ENCODE peak calls at places on chromosomes 7 and 10, in four cellular contexts. One of them, this sample, is unnamed.
A peak's percentile ranks its signal among the peaks of the same experiment; 100 is the strongest.

GRCh38 chr10:80493482-80494021 is 39.4 kb downstream of the TSPAN14 start:
- DNase-seq in GM10248: no peak
- DNase-seq in B cell: no peak
- DNase-seq in sigmoid colon: no peak
- DNase-seq in this sample: no peak

GRCh38 chr7:115747174-115747573 is 283.4 kb downstream of the TFEC start:
- DNase-seq in GM10248: no peak
- DNase-seq in B cell: no peak
- DNase-seq in sigmoid colon: no peak
- DNase-seq in this sample: no peak

GRCh38 chr7:104133238-104133637 is 74.6 kb downstream of the ORC5 start:
- DNase-seq in GM10248: no peak
- DNase-seq in B cell: no peak
- DNase-seq in sigmoid colon: no peak
- DNase-seq in this sample: no peak

GRCh38 chr7:142440219-142441073 is 182.6 kb upstream of the PRSS58 start:
- DNase-seq in GM10248: no peak
- DNase-seq in B cell: no peak
- DNase-seq in sigmoid colon: no peak
- DNase-seq in this sample: no peak

GRCh38 chr7:71005109-71005508 is 126.8 kb upstream of the GALNT17 start:
- DNase-seq in GM10248: no peak
- DNase-seq in B cell: no peak
- DNase-seq in sigmoid colon: no peak
- DNase-seq in this sample: no peak

GRCh38 chr10:131011936-131012640 is 299.4 kb downstream of the TCERG1L start:
- DNase-seq in GM10248: no peak
- DNase-seq in B cell: no peak
- DNase-seq in sigmoid colon: no peak
- DNase-seq in this sample: no peak

GRCh38 chr7:148623586-148624282 is 33.2 kb downstream of the C7orf33 start:
- DNase-seq in GM10248: no peak
- DNase-seq in B cell: no peak
- DNase-seq in sigmoid colon: no peak
- DNase-seq in this sample: no peak

GRCh38 chr7:157292770-157293412 is 43.9 kb upstream of the DNAJB6 start:
- DNase-seq in GM10248: no peak
- DNase-seq in B cell: no peak
- DNase-seq in sigmoid colon: no peak
- DNase-seq in this sample: no peak

GRCh38 chr10:103651783-103652476 is 158.4 kb downstream of the NEURL1 start:
- DNase-seq in GM10248: no peak
- DNase-seq in B cell: no peak
- DNase-seq in sigmoid colon: no peak
- DNase-seq in this sample: no peak

GRCh38 chr7:75649462-75649861 is 89.3 kb downstream of the HIP1 start:
- DNase-seq in GM10248: no peak
- DNase-seq in B cell: no peak
- DNase-seq in sigmoid colon: no peak
- DNase-seq in this sample: no peak

GRCh38 chr10:46515402-46516192 is 40.9 kb downstream of the GPRIN2 start:
- DNase-seq in GM10248: no peak
- DNase-seq in B cell: no peak
- DNase-seq in sigmoid colon: no peak
- DNase-seq in this sample: no peak

GRCh38 chr7:44461387-44461786 is 29.1 kb downstream of the NUDCD3 start:
- DNase-seq in GM10248: no peak
- DNase-seq in B cell: no peak
- DNase-seq in sigmoid colon: no peak
- DNase-seq in this sample: no peak

GRCh38 chr7:77991656-77992055 is 193.1 kb downstream of the PHTF2 start:
- DNase-seq in GM10248: no peak
- DNase-seq in B cell: no peak
- DNase-seq in sigmoid colon: no peak
- DNase-seq in this sample: no peak

GRCh38 chr7:117259626-117260025 is 63.2 kb downstream of the WNT2 start:
- DNase-seq in GM10248: no peak
- DNase-seq in B cell: no peak
- DNase-seq in sigmoid colon: no peak
- DNase-seq in this sample: no peak

GRCh38 chr7:8724080-8724718 is 290.8 kb downstream of the NXPH1 start:
- DNase-seq in GM10248: peak; percentile 54
- DNase-seq in B cell: no peak
- DNase-seq in sigmoid colon: no peak
- DNase-seq in this sample: peak; percentile 67

GRCh38 chr10:44464503-44464902 is 79.6 kb upstream of the CXCL12 start:
- DNase-seq in GM10248: no peak
- DNase-seq in B cell: no peak
- DNase-seq in sigmoid colon: no peak
- DNase-seq in this sample: no peak

GRCh38 chr10:44323838-44324237 is 61.1 kb downstream of the CXCL12 start:
- DNase-seq in GM10248: no peak
- DNase-seq in B cell: no peak
- DNase-seq in sigmoid colon: no peak
- DNase-seq in this sample: no peak

GRCh38 chr10:122419890-122420623 is 34.4 kb upstream of the ARMS2 start:
- DNase-seq in GM10248: no peak
- DNase-seq in B cell: no peak
- DNase-seq in sigmoid colon: peak; percentile 63
- DNase-seq in this sample: no peak

GRCh38 chr7:148265896-148266295 is 324.7 kb upstream of the C7orf33 start:
- DNase-seq in GM10248: no peak
- DNase-seq in B cell: no peak
- DNase-seq in sigmoid colon: no peak
- DNase-seq in this sample: no peak

GRCh38 chr10:113493943-113494342 is 58.9 kb upstream of the HABP2 start:
- DNase-seq in GM10248: no peak
- DNase-seq in B cell: no peak
- DNase-seq in sigmoid colon: no peak
- DNase-seq in this sample: no peak

GRCh38 chr10:24718031-24718855 is 5.4 kb downstream of the ARHGAP21 start:
- DNase-seq in GM10248: no peak
- DNase-seq in B cell: no peak
- DNase-seq in sigmoid colon: no peak
- DNase-seq in this sample: no peak

GRCh38 chr7:112749775-112750174 is 40.4 kb downstream of the TMEM168 start:
- DNase-seq in GM10248: no peak
- DNase-seq in B cell: no peak
- DNase-seq in sigmoid colon: no peak
- DNase-seq in this sample: no peak

GRCh38 chr10:24262929-24263653 is 54.2 kb downstream of the KIAA1217 start:
- DNase-seq in GM10248: no peak
- DNase-seq in B cell: no peak
- DNase-seq in sigmoid colon: no peak
- DNase-seq in this sample: no peak

GRCh38 chr10:71621783-71622526 is 97.6 kb downstream of the C10orf105 start:
- DNase-seq in GM10248: no peak
- DNase-seq in B cell: no peak
- DNase-seq in sigmoid colon: no peak
- DNase-seq in this sample: no peak

GRCh38 chr10:31886885-31887284 is 41.7 kb downstream of the ARHGAP12 start:
- DNase-seq in GM10248: no peak
- DNase-seq in B cell: no peak
- DNase-seq in sigmoid colon: no peak
- DNase-seq in this sample: no peak

DNA sequence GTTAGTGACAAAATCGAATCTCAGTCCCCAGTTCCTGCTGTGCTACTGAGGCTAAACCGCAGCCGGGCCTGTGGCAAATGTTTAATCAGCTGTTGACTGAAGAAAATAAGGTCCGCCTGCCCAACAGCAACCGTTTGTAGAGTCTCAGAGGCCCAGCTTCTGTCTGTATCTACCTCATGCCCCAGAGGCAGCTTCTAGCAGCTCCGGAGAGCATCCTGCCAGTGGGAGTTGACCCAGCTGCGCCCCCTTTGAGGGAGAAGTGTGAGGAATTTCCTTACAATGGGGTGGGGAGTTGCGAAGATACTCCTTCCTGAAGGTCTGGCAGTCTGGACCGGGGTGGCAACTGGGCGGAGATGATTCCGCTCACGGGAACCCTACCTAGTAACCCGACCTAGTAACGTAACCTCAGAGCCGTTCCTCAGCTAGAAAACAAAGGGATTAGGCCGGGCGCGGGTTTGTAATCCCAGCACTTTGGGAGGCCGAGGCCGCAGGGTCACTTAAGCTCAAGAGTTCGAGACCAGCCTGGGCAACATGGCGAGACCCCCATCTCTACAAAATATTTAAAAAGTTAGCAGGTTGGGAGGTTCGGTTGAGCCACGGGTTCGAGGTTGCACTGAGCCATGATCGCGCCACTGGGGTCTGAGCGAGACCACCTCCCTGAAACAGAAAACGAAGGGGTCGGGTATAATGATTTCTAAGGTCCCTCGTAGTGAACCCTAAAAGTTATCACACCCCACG is 846 bp upstream of the ZNF775 start:
- DNase-seq in GM10248: peak; percentile 45
- DNase-seq in B cell: peak; percentile 65
- DNase-seq in sigmoid colon: peak; percentile 76
- DNase-seq in this sample: no peak
- TF ChIP-seq CTCF in GM10248: peak; percentile 35
- TF ChIP-seq CTCF in B cell: no peak
- TF ChIP-seq CTCF in sigmoid colon: no peak
- TF ChIP-seq CTCF in this sample: peak; percentile 36

GRCh38 chr10:99854860-99855259 is 72.4 kb downstream of the ABCC2 start:
- DNase-seq in GM10248: no peak
- DNase-seq in B cell: no peak
- DNase-seq in sigmoid colon: peak; percentile 75
- DNase-seq in this sample: no peak
- TF ChIP-seq CTCF in GM10248: no peak
- TF ChIP-seq CTCF in B cell: no peak
- TF ChIP-seq CTCF in sigmoid colon: peak; percentile 35
- TF ChIP-seq CTCF in this sample: no peak

GRCh38 chr7:32360127-32360526 is 130.1 kb downstream of the LSM5 start:
- DNase-seq in GM10248: no peak
- DNase-seq in B cell: no peak
- DNase-seq in sigmoid colon: no peak
- DNase-seq in this sample: no peak

GRCh38 chr7:32357535-32358277 is 132.5 kb downstream of the LSM5 start:
- DNase-seq in GM10248: no peak
- DNase-seq in B cell: no peak
- DNase-seq in sigmoid colon: no peak
- DNase-seq in this sample: peak; percentile 40
- TF ChIP-seq CTCF in GM10248: no peak
- TF ChIP-seq CTCF in B cell: no peak
- TF ChIP-seq CTCF in sigmoid colon: no peak
- TF ChIP-seq CTCF in this sample: peak; percentile 1

DNA sequence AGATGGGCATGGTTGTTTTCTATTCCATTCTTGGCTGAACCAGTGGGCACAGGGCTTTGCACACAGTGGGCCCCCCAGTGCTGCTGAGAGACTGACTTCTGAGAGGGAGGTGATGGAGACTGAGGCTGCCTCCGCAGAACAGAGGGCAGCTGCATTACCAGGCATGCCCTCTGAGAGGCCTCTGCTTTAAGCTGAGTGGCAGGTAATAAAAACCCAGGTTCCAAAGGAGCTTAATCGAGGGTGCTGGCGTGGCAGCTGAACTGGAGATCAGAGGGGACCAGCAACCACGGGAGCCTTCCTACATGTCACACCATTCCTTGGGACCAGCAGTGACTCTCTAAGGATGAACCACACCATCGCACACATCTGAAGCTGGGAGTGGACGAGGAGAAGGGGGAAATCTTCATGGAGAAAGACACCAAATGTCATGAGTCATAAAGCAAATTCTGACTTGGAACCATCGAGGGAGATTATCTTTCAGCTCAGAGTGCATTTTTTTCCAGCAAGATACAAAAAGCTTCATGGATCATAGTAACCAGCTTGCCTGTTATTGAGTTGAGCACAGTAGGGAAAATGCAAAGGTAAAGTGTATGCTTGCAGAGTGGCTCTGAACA is 24.6 kb downstream of the HIPK2 start:
- DNase-seq in GM10248: no peak
- DNase-seq in B cell: no peak
- DNase-seq in sigmoid colon: no peak
- DNase-seq in this sample: no peak
- TF ChIP-seq CTCF in GM10248: no peak
- TF ChIP-seq CTCF in B cell: no peak
- TF ChIP-seq CTCF in sigmoid colon: no peak
- TF ChIP-seq CTCF in this sample: no peak

DNA sequence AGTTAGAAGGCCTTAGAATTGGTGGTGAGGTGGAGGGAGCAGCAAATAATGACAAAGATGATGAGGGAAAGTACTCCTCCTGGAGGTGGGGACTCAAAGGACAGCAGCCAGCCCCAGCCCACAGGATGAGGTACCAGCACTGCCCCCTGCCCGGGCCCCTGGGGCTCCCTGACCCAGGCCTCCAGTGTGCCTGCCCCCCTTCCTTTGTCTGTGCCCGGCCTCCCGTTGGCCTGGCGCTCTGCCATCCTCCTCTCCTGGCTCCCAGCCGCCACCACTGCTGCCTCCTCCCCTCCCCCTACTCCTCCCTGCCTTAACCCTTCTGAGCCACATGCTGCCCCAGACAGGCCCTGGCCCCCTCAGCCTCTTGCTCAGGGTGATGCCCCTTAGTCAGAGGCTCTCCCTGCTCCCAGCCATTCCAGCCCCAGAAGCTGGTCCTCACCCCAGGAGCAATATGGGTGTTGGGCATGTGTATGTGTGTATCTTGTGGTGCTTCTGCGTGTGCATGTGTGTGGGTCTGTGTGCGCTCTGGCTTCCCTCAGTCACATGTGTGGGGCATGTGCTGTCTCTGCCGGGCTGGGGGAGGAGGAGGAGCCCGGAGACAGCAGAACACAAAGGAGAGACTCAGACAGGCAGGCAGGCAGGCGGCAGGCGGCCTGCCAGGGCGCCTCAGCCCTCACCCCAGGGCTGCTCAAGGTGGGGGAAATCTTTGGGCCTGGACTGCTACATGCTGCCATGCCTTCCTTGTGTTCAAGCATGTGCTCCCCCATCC is 2.6 kb downstream of the LDB1 start:
- DNase-seq in GM10248: peak; percentile 45
- DNase-seq in B cell: peak; percentile 52
- DNase-seq in sigmoid colon: peak; percentile 95
- DNase-seq in this sample: no peak
- TF ChIP-seq CTCF in GM10248: peak; percentile 25
- TF ChIP-seq CTCF in B cell: no peak
- TF ChIP-seq CTCF in sigmoid colon: no peak
- TF ChIP-seq CTCF in this sample: peak; percentile 17

GRCh38 chr7:68321776-68322496 is 1276.3 kb upstream of the AUTS2 start:
- DNase-seq in GM10248: no peak
- DNase-seq in B cell: no peak
- DNase-seq in sigmoid colon: no peak
- DNase-seq in this sample: no peak

GRCh38 chr7:68324621-68325020 is 1273.7 kb upstream of the AUTS2 start:
- DNase-seq in GM10248: no peak
- DNase-seq in B cell: no peak
- DNase-seq in sigmoid colon: no peak
- DNase-seq in this sample: no peak

GRCh38 chr7:68319061-68319460 is 1279.2 kb upstream of the AUTS2 start:
- DNase-seq in GM10248: no peak
- DNase-seq in B cell: no peak
- DNase-seq in sigmoid colon: no peak
- DNase-seq in this sample: no peak

GRCh38 chr7:68317476-68317875 is 1280.8 kb upstream of the AUTS2 start:
- DNase-seq in GM10248: no peak
- DNase-seq in B cell: no peak
- DNase-seq in sigmoid colon: no peak
- DNase-seq in this sample: no peak

GRCh38 chr7:68321076-68321639 is 1277.1 kb upstream of the AUTS2 start:
- DNase-seq in GM10248: no peak
- DNase-seq in B cell: no peak
- DNase-seq in sigmoid colon: peak; percentile 68
- DNase-seq in this sample: no peak
- TF ChIP-seq CTCF in GM10248: no peak
- TF ChIP-seq CTCF in B cell: no peak
- TF ChIP-seq CTCF in sigmoid colon: no peak
- TF ChIP-seq CTCF in this sample: no peak

This sample was measured in GM13977.